ENCODE peak calls at places on chromosomes 7 and 10, in six cellular contexts. One of them, this sample, is unnamed. For H3K9me3, the result is how much of the 10 kb centered on the place peaks cover.

GRCh38 chr10:103583871-103584215 is 90.3 kb downstream of the NEURL1 start:
- ATAC-seq in HepG2: no peak
- ATAC-seq in heart left ventricle: no peak
- ATAC-seq in upper lobe of right lung: no peak
- ATAC-seq in PC-3: no peak
- ATAC-seq in CD8-positive, alpha-beta T cell: peak
- ATAC-seq in this sample: no peak

GRCh38 chr7:113562242-113562641 is 356.6 kb downstream of the PPP1R3A start:
- ATAC-seq in HepG2: no peak
- ATAC-seq in heart left ventricle: no peak
- ATAC-seq in upper lobe of right lung: no peak
- ATAC-seq in PC-3: no peak
- ATAC-seq in CD8-positive, alpha-beta T cell: no peak
- ATAC-seq in this sample: no peak

GRCh38 chr7:146414373-146414772 is 297.8 kb downstream of the CNTNAP2 start:
- ATAC-seq in HepG2: no peak
- ATAC-seq in heart left ventricle: no peak
- ATAC-seq in upper lobe of right lung: no peak
- ATAC-seq in PC-3: peak
- ATAC-seq in CD8-positive, alpha-beta T cell: no peak
- ATAC-seq in this sample: no peak

GRCh38 chr10:68559872-68560200 is 301 bp upstream of the TET1 start:
- ATAC-seq in HepG2: peak
- ATAC-seq in heart left ventricle: no peak
- ATAC-seq in upper lobe of right lung: no peak
- ATAC-seq in PC-3: peak
- ATAC-seq in CD8-positive, alpha-beta T cell: peak
- ATAC-seq in this sample: peak

GRCh38 chr7:95427914-95428516 is 6.8 kb downstream of the PON2 start:
- ATAC-seq in HepG2: peak
- ATAC-seq in heart left ventricle: no peak
- ATAC-seq in upper lobe of right lung: no peak
- ATAC-seq in PC-3: no peak
- ATAC-seq in CD8-positive, alpha-beta T cell: no peak
- ATAC-seq in this sample: no peak

GRCh38 chr7:44141221-44141850 is at the start of gene MYL7:
- ATAC-seq in HepG2: no peak
- ATAC-seq in heart left ventricle: peak
- ATAC-seq in upper lobe of right lung: no peak
- ATAC-seq in PC-3: no peak
- ATAC-seq in CD8-positive, alpha-beta T cell: no peak
- ATAC-seq in this sample: no peak

GRCh38 chr10:89609730-89610393 is 35.2 kb downstream of the PANK1 start:
- ATAC-seq in HepG2: peak
- ATAC-seq in heart left ventricle: no peak
- ATAC-seq in upper lobe of right lung: no peak
- ATAC-seq in PC-3: no peak
- ATAC-seq in CD8-positive, alpha-beta T cell: no peak
- ATAC-seq in this sample: no peak

GRCh38 chr10:15856328-15857000 is 3.8 kb downstream of the MINDY3 start:
- ATAC-seq in HepG2: no peak
- ATAC-seq in heart left ventricle: no peak
- ATAC-seq in upper lobe of right lung: no peak
- ATAC-seq in PC-3: peak
- ATAC-seq in CD8-positive, alpha-beta T cell: no peak
- ATAC-seq in this sample: no peak

GRCh38 chr10:132139526-132139925 is 47.2 kb upstream of the DPYSL4 start:
- ATAC-seq in HepG2: no peak
- ATAC-seq in heart left ventricle: no peak
- ATAC-seq in upper lobe of right lung: no peak
- ATAC-seq in PC-3: no peak
- ATAC-seq in CD8-positive, alpha-beta T cell: no peak
- ATAC-seq in this sample: no peak

GRCh38 chr10:35554036-35554435 is 51.1 kb upstream of the GJD4 start:
- ATAC-seq in HepG2: no peak
- ATAC-seq in heart left ventricle: peak
- ATAC-seq in upper lobe of right lung: no peak
- ATAC-seq in PC-3: no peak
- ATAC-seq in CD8-positive, alpha-beta T cell: no peak
- ATAC-seq in this sample: no peak

GRCh38 chr10:16765532-16766365 is 51.5 kb downstream of the RSU1 start:
- ATAC-seq in HepG2: no peak
- ATAC-seq in heart left ventricle: no peak
- ATAC-seq in upper lobe of right lung: no peak
- ATAC-seq in PC-3: no peak
- ATAC-seq in CD8-positive, alpha-beta T cell: no peak
- ATAC-seq in this sample: no peak

GRCh38 chr10:70601775-70602174 is 766 bp downstream of the PRF1 start:
- ATAC-seq in HepG2: no peak
- ATAC-seq in heart left ventricle: no peak
- ATAC-seq in upper lobe of right lung: no peak
- ATAC-seq in PC-3: no peak
- ATAC-seq in CD8-positive, alpha-beta T cell: no peak
- ATAC-seq in this sample: no peak

GRCh38 chr7:129805086-129805719 is 147.6 kb downstream of the UBE2H start:
- ATAC-seq in HepG2: peak
- ATAC-seq in heart left ventricle: peak
- ATAC-seq in upper lobe of right lung: no peak
- ATAC-seq in PC-3: peak
- ATAC-seq in CD8-positive, alpha-beta T cell: no peak
- ATAC-seq in this sample: no peak

GRCh38 chr10:9579110-9579705 is 1438.5 kb upstream of the CELF2 start:
- ATAC-seq in HepG2: no peak
- ATAC-seq in heart left ventricle: no peak
- ATAC-seq in upper lobe of right lung: no peak
- ATAC-seq in PC-3: no peak
- ATAC-seq in CD8-positive, alpha-beta T cell: no peak
- ATAC-seq in this sample: no peak

GRCh38 chr7:104933022-104933421 is 81.0 kb upstream of the KMT2E start:
- ATAC-seq in HepG2: no peak
- ATAC-seq in heart left ventricle: no peak
- ATAC-seq in upper lobe of right lung: no peak
- ATAC-seq in PC-3: no peak
- ATAC-seq in CD8-positive, alpha-beta T cell: no peak
- ATAC-seq in this sample: no peak

GRCh38 chr10:85995791-85996190 is 370.8 kb downstream of the GRID1 start:
- ATAC-seq in HepG2: peak
- ATAC-seq in heart left ventricle: peak
- ATAC-seq in upper lobe of right lung: peak
- ATAC-seq in PC-3: peak
- ATAC-seq in CD8-positive, alpha-beta T cell: no peak
- ATAC-seq in this sample: no peak

GRCh38 chr10:122141821-122142651 is 129.1 kb upstream of the BTBD16 start:
- ATAC-seq in HepG2: peak
- ATAC-seq in heart left ventricle: no peak
- ATAC-seq in upper lobe of right lung: no peak
- ATAC-seq in PC-3: peak
- ATAC-seq in CD8-positive, alpha-beta T cell: no peak
- ATAC-seq in this sample: no peak

GRCh38 chr7:33091111-33091531 is 18.1 kb downstream of the RP9 start:
- ATAC-seq in HepG2: no peak
- ATAC-seq in heart left ventricle: no peak
- ATAC-seq in upper lobe of right lung: no peak
- ATAC-seq in PC-3: peak
- ATAC-seq in CD8-positive, alpha-beta T cell: no peak
- ATAC-seq in this sample: no peak

GRCh38 chr10:25522946-25523608 is 348.3 kb downstream of the GPR158 start:
- ATAC-seq in HepG2: peak
- ATAC-seq in heart left ventricle: no peak
- ATAC-seq in upper lobe of right lung: no peak
- ATAC-seq in PC-3: no peak
- ATAC-seq in CD8-positive, alpha-beta T cell: no peak
- ATAC-seq in this sample: no peak

GRCh38 chr10:86943316-86944030 is 13.9 kb downstream of the MMRN2 start:
- ATAC-seq in HepG2: peak
- ATAC-seq in heart left ventricle: no peak
- ATAC-seq in upper lobe of right lung: no peak
- ATAC-seq in PC-3: no peak
- ATAC-seq in CD8-positive, alpha-beta T cell: no peak
- ATAC-seq in this sample: no peak

GRCh38 chr7:30086529-30086928 is 48.3 kb upstream of the MTURN start:
- ATAC-seq in HepG2: no peak
- ATAC-seq in heart left ventricle: no peak
- ATAC-seq in upper lobe of right lung: no peak
- ATAC-seq in PC-3: no peak
- ATAC-seq in CD8-positive, alpha-beta T cell: no peak
- ATAC-seq in this sample: no peak

GRCh38 chr10:80176526-80176925 is 28.8 kb downstream of the ANXA11 start:
- ATAC-seq in HepG2: no peak
- ATAC-seq in heart left ventricle: no peak
- ATAC-seq in upper lobe of right lung: no peak
- ATAC-seq in PC-3: no peak
- ATAC-seq in CD8-positive, alpha-beta T cell: no peak
- ATAC-seq in this sample: no peak

GRCh38 chr10:79583488-79584024 is 23.3 kb upstream of the SFTPA2 start:
- ATAC-seq in HepG2: no peak
- ATAC-seq in heart left ventricle: no peak
- ATAC-seq in upper lobe of right lung: no peak
- ATAC-seq in PC-3: no peak
- ATAC-seq in CD8-positive, alpha-beta T cell: no peak
- ATAC-seq in this sample: no peak

DNA sequence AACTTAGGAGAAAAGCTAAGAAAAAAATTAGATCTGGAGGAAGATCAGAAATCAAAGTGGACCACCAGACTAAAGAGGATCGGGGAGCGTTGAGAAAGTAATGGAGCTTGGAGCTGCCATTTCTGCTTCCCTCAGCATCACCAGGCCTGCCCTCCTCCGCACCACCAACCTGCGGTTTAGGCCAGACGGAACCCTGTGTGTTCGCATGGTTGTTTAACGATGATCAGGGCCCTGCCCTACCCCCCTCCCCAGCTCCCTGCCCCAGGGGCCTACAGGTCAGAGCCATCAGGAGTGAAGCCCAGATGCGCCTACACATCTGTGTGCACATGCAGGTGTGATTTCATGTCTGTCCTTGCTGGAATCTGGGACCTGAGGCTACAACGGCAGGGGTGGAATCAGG is 45.7 kb downstream of the EBF3 start:
- ATAC-seq in HepG2: no peak
- ATAC-seq in heart left ventricle: no peak
- ATAC-seq in upper lobe of right lung: no peak
- ATAC-seq in PC-3: no peak
- ATAC-seq in CD8-positive, alpha-beta T cell: no peak
- ATAC-seq in this sample: no peak
- H3K9me3 ChIP-seq in HepG2: under half
- H3K9me3 ChIP-seq in heart left ventricle: under half
- H3K9me3 ChIP-seq in upper lobe of right lung: under half
- H3K9me3 ChIP-seq in PC-3: under half
- H3K9me3 ChIP-seq in CD8-positive, alpha-beta T cell: under half
- H3K9me3 ChIP-seq in this sample: under half

GRCh38 chr7:118648002-118648401 is 423.5 kb downstream of the ANKRD7 start:
- ATAC-seq in HepG2: no peak
- ATAC-seq in heart left ventricle: no peak
- ATAC-seq in upper lobe of right lung: no peak
- ATAC-seq in PC-3: peak
- ATAC-seq in CD8-positive, alpha-beta T cell: no peak
- ATAC-seq in this sample: no peak
- TF ChIP-seq CTCF in HepG2: no peak
- TF ChIP-seq CTCF in heart left ventricle: no peak
- TF ChIP-seq CTCF in upper lobe of right lung: no peak
- TF ChIP-seq CTCF in PC-3: no peak
- TF ChIP-seq CTCF in CD8-positive, alpha-beta T cell: no peak
- TF ChIP-seq CTCF in this sample: no peak

GRCh38 chr10:42532996-42533395 is 105.4 kb downstream of the ZNF33B start:
- ATAC-seq in HepG2: no peak
- ATAC-seq in heart left ventricle: no peak
- ATAC-seq in upper lobe of right lung: no peak
- ATAC-seq in PC-3: no peak
- ATAC-seq in CD8-positive, alpha-beta T cell: no peak
- ATAC-seq in this sample: no peak
- H3K9me3 ChIP-seq in HepG2: under half
- H3K9me3 ChIP-seq in heart left ventricle: under half
- H3K9me3 ChIP-seq in upper lobe of right lung: under half
- H3K9me3 ChIP-seq in PC-3: under half
- H3K9me3 ChIP-seq in CD8-positive, alpha-beta T cell: under half
- H3K9me3 ChIP-seq in this sample: under half

GRCh38 chr7:135407884-135408283 is 102.0 kb downstream of the CNOT4 start:
- ATAC-seq in HepG2: no peak
- ATAC-seq in heart left ventricle: no peak
- ATAC-seq in upper lobe of right lung: no peak
- ATAC-seq in PC-3: no peak
- ATAC-seq in CD8-positive, alpha-beta T cell: no peak
- ATAC-seq in this sample: no peak
- TF ChIP-seq CTCF in HepG2: no peak
- TF ChIP-seq CTCF in heart left ventricle: no peak
- TF ChIP-seq CTCF in upper lobe of right lung: no peak
- TF ChIP-seq CTCF in PC-3: no peak
- TF ChIP-seq CTCF in CD8-positive, alpha-beta T cell: no peak
- TF ChIP-seq CTCF in this sample: no peak

GRCh38 chr7:64359543-64359942 is 45.8 kb downstream of the ZNF736 start:
- ATAC-seq in HepG2: no peak
- ATAC-seq in heart left ventricle: no peak
- ATAC-seq in upper lobe of right lung: no peak
- ATAC-seq in PC-3: no peak
- ATAC-seq in CD8-positive, alpha-beta T cell: no peak
- ATAC-seq in this sample: no peak
- H3K9me3 ChIP-seq in HepG2: half or more
- H3K9me3 ChIP-seq in heart left ventricle: under half
- H3K9me3 ChIP-seq in upper lobe of right lung: under half
- H3K9me3 ChIP-seq in PC-3: under half
- H3K9me3 ChIP-seq in CD8-positive, alpha-beta T cell: under half
- H3K9me3 ChIP-seq in this sample: under half

GRCh38 chr10:14617850-14618249 is 156.8 kb downstream of the FAM107B start:
- ATAC-seq in HepG2: peak
- ATAC-seq in heart left ventricle: no peak
- ATAC-seq in upper lobe of right lung: peak
- ATAC-seq in PC-3: peak
- ATAC-seq in CD8-positive, alpha-beta T cell: no peak
- ATAC-seq in this sample: no peak
- TF ChIP-seq CTCF in HepG2: no peak
- TF ChIP-seq CTCF in heart left ventricle: no peak
- TF ChIP-seq CTCF in upper lobe of right lung: peak
- TF ChIP-seq CTCF in PC-3: no peak
- TF ChIP-seq CTCF in CD8-positive, alpha-beta T cell: no peak
- TF ChIP-seq CTCF in this sample: peak